ENCODE peak calls at places on chromosomes 6 and 20, in eight cellular contexts. One of them, this sample, is unnamed.

GRCh38 chr6:163717106-163717764 is 302.7 kb downstream of the QKI start:
- DNase-seq in tibial artery: no peak
- DNase-seq in cardiac muscle cell: no peak
- DNase-seq in kidney: no peak
- DNase-seq in body of pancreas: no peak
- DNase-seq in CD8-positive, alpha-beta T cell: no peak
- DNase-seq in aorta: no peak
- DNase-seq in thyroid gland: no peak
- DNase-seq in this sample: no peak

GRCh38 chr20:25236450-25237304 is 11.2 kb upstream of the PYGB start:
- DNase-seq in tibial artery: peak; percentile 65
- DNase-seq in cardiac muscle cell: no peak
- DNase-seq in kidney: no peak
- DNase-seq in body of pancreas: no peak
- DNase-seq in CD8-positive, alpha-beta T cell: no peak
- DNase-seq in aorta: no peak
- DNase-seq in thyroid gland: no peak
- DNase-seq in this sample: no peak

GRCh38 chr20:30963591-30963990 is 293.9 kb upstream of the DEFB115 start:
- DNase-seq in tibial artery: no peak
- DNase-seq in cardiac muscle cell: no peak
- DNase-seq in kidney: no peak
- DNase-seq in body of pancreas: no peak
- DNase-seq in CD8-positive, alpha-beta T cell: no peak
- DNase-seq in aorta: no peak
- DNase-seq in thyroid gland: no peak
- DNase-seq in this sample: no peak

GRCh38 chr20:46371656-46372055 is 34.8 kb downstream of the ELMO2 start:
- DNase-seq in tibial artery: no peak
- DNase-seq in cardiac muscle cell: peak; percentile 78
- DNase-seq in kidney: no peak
- DNase-seq in body of pancreas: no peak
- DNase-seq in CD8-positive, alpha-beta T cell: no peak
- DNase-seq in aorta: no peak
- DNase-seq in thyroid gland: no peak
- DNase-seq in this sample: no peak

GRCh38 chr20:16035576-16035975 is 537.7 kb downstream of the KIF16B start:
- DNase-seq in tibial artery: no peak
- DNase-seq in cardiac muscle cell: no peak
- DNase-seq in kidney: no peak
- DNase-seq in body of pancreas: no peak
- DNase-seq in CD8-positive, alpha-beta T cell: no peak
- DNase-seq in aorta: no peak
- DNase-seq in thyroid gland: no peak
- DNase-seq in this sample: no peak

GRCh38 chr6:46331461-46331860 is 159.8 kb downstream of the RCAN2 start:
- DNase-seq in tibial artery: no peak
- DNase-seq in cardiac muscle cell: peak; percentile 19
- DNase-seq in kidney: no peak
- DNase-seq in body of pancreas: no peak
- DNase-seq in CD8-positive, alpha-beta T cell: no peak
- DNase-seq in aorta: no peak
- DNase-seq in thyroid gland: no peak
- DNase-seq in this sample: no peak

GRCh38 chr20:52180167-52180840 is 11.3 kb downstream of the ZFP64 start:
- DNase-seq in tibial artery: no peak
- DNase-seq in cardiac muscle cell: no peak
- DNase-seq in kidney: no peak
- DNase-seq in body of pancreas: no peak
- DNase-seq in CD8-positive, alpha-beta T cell: no peak
- DNase-seq in aorta: no peak
- DNase-seq in thyroid gland: no peak
- DNase-seq in this sample: no peak

GRCh38 chr6:36546664-36546957 is 668 bp downstream of the STK38 start:
- DNase-seq in tibial artery: no peak
- DNase-seq in cardiac muscle cell: no peak
- DNase-seq in kidney: no peak
- DNase-seq in body of pancreas: no peak
- DNase-seq in CD8-positive, alpha-beta T cell: no peak
- DNase-seq in aorta: no peak
- DNase-seq in thyroid gland: no peak
- DNase-seq in this sample: no peak

GRCh38 chr20:9126527-9126926 is 57.6 kb downstream of the PLCB4 start:
- DNase-seq in tibial artery: no peak
- DNase-seq in cardiac muscle cell: no peak
- DNase-seq in kidney: no peak
- DNase-seq in body of pancreas: no peak
- DNase-seq in CD8-positive, alpha-beta T cell: no peak
- DNase-seq in aorta: no peak
- DNase-seq in thyroid gland: no peak
- DNase-seq in this sample: no peak

GRCh38 chr6:107106165-107106564 is 9.2 kb downstream of the BEND3 start:
- DNase-seq in tibial artery: no peak
- DNase-seq in cardiac muscle cell: no peak
- DNase-seq in kidney: no peak
- DNase-seq in body of pancreas: no peak
- DNase-seq in CD8-positive, alpha-beta T cell: no peak
- DNase-seq in aorta: no peak
- DNase-seq in thyroid gland: no peak
- DNase-seq in this sample: no peak

GRCh38 chr6:26389349-26389799 is 6.5 kb downstream of the BTN2A2 start:
- DNase-seq in tibial artery: no peak
- DNase-seq in cardiac muscle cell: peak; percentile 54
- DNase-seq in kidney: no peak
- DNase-seq in body of pancreas: no peak
- DNase-seq in CD8-positive, alpha-beta T cell: no peak
- DNase-seq in aorta: no peak
- DNase-seq in thyroid gland: no peak
- DNase-seq in this sample: no peak

GRCh38 chr6:106693343-106693742 is 64.0 kb downstream of the QRSL1 start:
- DNase-seq in tibial artery: no peak
- DNase-seq in cardiac muscle cell: no peak
- DNase-seq in kidney: no peak
- DNase-seq in body of pancreas: no peak
- DNase-seq in CD8-positive, alpha-beta T cell: no peak
- DNase-seq in aorta: no peak
- DNase-seq in thyroid gland: no peak
- DNase-seq in this sample: no peak

GRCh38 chr20:53608071-53608455 is 14.4 kb upstream of the ZNF217 start:
- DNase-seq in tibial artery: no peak
- DNase-seq in cardiac muscle cell: no peak
- DNase-seq in kidney: no peak
- DNase-seq in body of pancreas: no peak
- DNase-seq in CD8-positive, alpha-beta T cell: no peak
- DNase-seq in aorta: no peak
- DNase-seq in thyroid gland: no peak
- DNase-seq in this sample: no peak

GRCh38 chr6:109939654-109940053 is 38.5 kb upstream of the GPR6 start:
- DNase-seq in tibial artery: no peak
- DNase-seq in cardiac muscle cell: no peak
- DNase-seq in kidney: no peak
- DNase-seq in body of pancreas: no peak
- DNase-seq in CD8-positive, alpha-beta T cell: no peak
- DNase-seq in aorta: no peak
- DNase-seq in thyroid gland: no peak
- DNase-seq in this sample: no peak

GRCh38 chr20:35552914-35553313 is 11.0 kb downstream of the ERGIC3 start:
- DNase-seq in tibial artery: no peak
- DNase-seq in cardiac muscle cell: no peak
- DNase-seq in kidney: no peak
- DNase-seq in body of pancreas: no peak
- DNase-seq in CD8-positive, alpha-beta T cell: no peak
- DNase-seq in aorta: no peak
- DNase-seq in thyroid gland: no peak
- DNase-seq in this sample: no peak

GRCh38 chr6:30730611-30731435 is 10.7 kb downstream of the TUBB start:
- DNase-seq in tibial artery: peak; percentile 82
- DNase-seq in cardiac muscle cell: peak; percentile 51
- DNase-seq in kidney: peak; percentile 92
- DNase-seq in body of pancreas: peak; percentile 93
- DNase-seq in CD8-positive, alpha-beta T cell: peak; percentile 67
- DNase-seq in aorta: no peak
- DNase-seq in thyroid gland: peak; percentile 90
- DNase-seq in this sample: peak; percentile 79

GRCh38 chr6:169702640-169703246 is 817 bp downstream of the C6orf120 start:
- DNase-seq in tibial artery: no peak
- DNase-seq in cardiac muscle cell: no peak
- DNase-seq in kidney: no peak
- DNase-seq in body of pancreas: peak; percentile 29
- DNase-seq in CD8-positive, alpha-beta T cell: peak; percentile 12
- DNase-seq in aorta: no peak
- DNase-seq in thyroid gland: peak; percentile 25
- DNase-seq in this sample: peak; percentile 9

GRCh38 chr6:168033791-168034190 is 36.3 kb downstream of the KIF25 start:
- DNase-seq in tibial artery: no peak
- DNase-seq in cardiac muscle cell: no peak
- DNase-seq in kidney: no peak
- DNase-seq in body of pancreas: no peak
- DNase-seq in CD8-positive, alpha-beta T cell: no peak
- DNase-seq in aorta: no peak
- DNase-seq in thyroid gland: no peak
- DNase-seq in this sample: no peak

GRCh38 chr6:168035661-168036616 is 38.5 kb downstream of the KIF25 start:
- DNase-seq in tibial artery: no peak
- DNase-seq in cardiac muscle cell: peak; percentile 70
- DNase-seq in kidney: no peak
- DNase-seq in body of pancreas: no peak
- DNase-seq in CD8-positive, alpha-beta T cell: no peak
- DNase-seq in aorta: no peak
- DNase-seq in thyroid gland: no peak
- DNase-seq in this sample: no peak

GRCh38 chr6:168037242-168037641 is 39.8 kb downstream of the KIF25 start:
- DNase-seq in tibial artery: no peak
- DNase-seq in cardiac muscle cell: no peak
- DNase-seq in kidney: no peak
- DNase-seq in body of pancreas: no peak
- DNase-seq in CD8-positive, alpha-beta T cell: no peak
- DNase-seq in aorta: no peak
- DNase-seq in thyroid gland: no peak
- DNase-seq in this sample: no peak

GRCh38 chr6:168034537-168034936 is 37.1 kb downstream of the KIF25 start:
- DNase-seq in tibial artery: no peak
- DNase-seq in cardiac muscle cell: no peak
- DNase-seq in kidney: no peak
- DNase-seq in body of pancreas: no peak
- DNase-seq in CD8-positive, alpha-beta T cell: no peak
- DNase-seq in aorta: no peak
- DNase-seq in thyroid gland: no peak
- DNase-seq in this sample: no peak

GRCh38 chr6:168035098-168035660 is 37.7 kb downstream of the KIF25 start:
- DNase-seq in tibial artery: no peak
- DNase-seq in cardiac muscle cell: peak; percentile 94
- DNase-seq in kidney: peak; percentile 89
- DNase-seq in body of pancreas: peak; percentile 63
- DNase-seq in CD8-positive, alpha-beta T cell: no peak
- DNase-seq in aorta: peak; percentile 86
- DNase-seq in thyroid gland: peak; percentile 36
- DNase-seq in this sample: peak; percentile 24
- H3K4me1 ChIP-seq in tibial artery: peaks cover 8% of the 10 kb centered on the region
- H3K4me1 ChIP-seq in cardiac muscle cell: peaks cover 3% of the 10 kb centered on the region
- H3K4me1 ChIP-seq in kidney: peaks cover 8% of the 10 kb centered on the region
- H3K4me1 ChIP-seq in body of pancreas: peaks cover 11% of the 10 kb centered on the region
- H3K4me1 ChIP-seq in CD8-positive, alpha-beta T cell: no peaks in the 10 kb centered on the region
- H3K4me1 ChIP-seq in aorta: no peaks in the 10 kb centered on the region
- H3K4me1 ChIP-seq in thyroid gland: no peaks in the 10 kb centered on the region
- H3K4me1 ChIP-seq in this sample: no peaks in the 10 kb centered on the region

DNA sequence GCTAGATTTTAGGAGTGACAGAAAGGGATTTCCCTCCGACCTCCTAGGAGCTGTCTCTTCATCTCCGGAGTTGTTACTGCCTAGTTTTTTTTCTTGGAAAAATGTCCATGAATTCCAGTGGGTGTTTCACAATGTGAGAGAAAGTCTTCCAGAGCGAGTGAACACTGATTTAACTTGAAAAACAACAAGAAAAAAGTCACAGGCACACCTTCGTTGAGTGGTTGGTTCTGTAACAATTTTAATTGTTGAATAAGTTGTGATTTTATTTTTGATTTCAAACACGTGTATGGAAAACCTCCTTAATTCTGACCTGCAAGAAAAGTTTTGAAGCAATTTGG is 2.9 kb downstream of the TFAP2C start:
- DNase-seq in tibial artery: no peak
- DNase-seq in cardiac muscle cell: no peak
- DNase-seq in kidney: no peak
- DNase-seq in body of pancreas: no peak
- DNase-seq in CD8-positive, alpha-beta T cell: no peak
- DNase-seq in aorta: no peak
- DNase-seq in thyroid gland: no peak
- DNase-seq in this sample: no peak
- H3K4me1 ChIP-seq in tibial artery: peaks cover 42% of the 10 kb centered on the region
- H3K4me1 ChIP-seq in cardiac muscle cell: peaks cover 16% of the 10 kb centered on the region
- H3K4me1 ChIP-seq in kidney: no peaks in the 10 kb centered on the region
- H3K4me1 ChIP-seq in body of pancreas: peaks cover 39% of the 10 kb centered on the region
- H3K4me1 ChIP-seq in CD8-positive, alpha-beta T cell: peaks cover 5% of the 10 kb centered on the region
- H3K4me1 ChIP-seq in aorta: no peaks in the 10 kb centered on the region
- H3K4me1 ChIP-seq in thyroid gland: peaks cover 32% of the 10 kb centered on the region
- H3K4me1 ChIP-seq in this sample: no peaks in the 10 kb centered on the region

GRCh38 chr6:38157905-38158304 is 338.4 kb downstream of the ZFAND3 start:
- DNase-seq in tibial artery: no peak
- DNase-seq in cardiac muscle cell: no peak
- DNase-seq in kidney: no peak
- DNase-seq in body of pancreas: no peak
- DNase-seq in CD8-positive, alpha-beta T cell: no peak
- DNase-seq in aorta: no peak
- DNase-seq in thyroid gland: no peak
- DNase-seq in this sample: no peak

GRCh38 chr6:38156818-38157565 is 337.5 kb downstream of the ZFAND3 start:
- DNase-seq in tibial artery: no peak
- DNase-seq in cardiac muscle cell: no peak
- DNase-seq in kidney: no peak
- DNase-seq in body of pancreas: no peak
- DNase-seq in CD8-positive, alpha-beta T cell: no peak
- DNase-seq in aorta: no peak
- DNase-seq in thyroid gland: no peak
- DNase-seq in this sample: no peak

GRCh38 chr6:38160831-38161230 is 341.3 kb downstream of the ZFAND3 start:
- DNase-seq in tibial artery: no peak
- DNase-seq in cardiac muscle cell: no peak
- DNase-seq in kidney: no peak
- DNase-seq in body of pancreas: no peak
- DNase-seq in CD8-positive, alpha-beta T cell: no peak
- DNase-seq in aorta: peak; percentile 64
- DNase-seq in thyroid gland: no peak
- DNase-seq in this sample: no peak

GRCh38 chr6:38161331-38161730 is 341.8 kb downstream of the ZFAND3 start:
- DNase-seq in tibial artery: no peak
- DNase-seq in cardiac muscle cell: no peak
- DNase-seq in kidney: no peak
- DNase-seq in body of pancreas: no peak
- DNase-seq in CD8-positive, alpha-beta T cell: no peak
- DNase-seq in aorta: peak; percentile 61
- DNase-seq in thyroid gland: no peak
- DNase-seq in this sample: no peak

GRCh38 chr6:38158762-38159350 is 339.3 kb downstream of the ZFAND3 start:
- DNase-seq in tibial artery: no peak
- DNase-seq in cardiac muscle cell: no peak
- DNase-seq in kidney: no peak
- DNase-seq in body of pancreas: no peak
- DNase-seq in CD8-positive, alpha-beta T cell: no peak
- DNase-seq in aorta: no peak
- DNase-seq in thyroid gland: no peak
- DNase-seq in this sample: no peak
- H3K4me1 ChIP-seq in tibial artery: no peaks in the 10 kb centered on the region
- H3K4me1 ChIP-seq in cardiac muscle cell: no peaks in the 10 kb centered on the region
- H3K4me1 ChIP-seq in kidney: peaks cover 4% of the 10 kb centered on the region
- H3K4me1 ChIP-seq in body of pancreas: peaks cover 3% of the 10 kb centered on the region
- H3K4me1 ChIP-seq in CD8-positive, alpha-beta T cell: no peaks in the 10 kb centered on the region
- H3K4me1 ChIP-seq in aorta: no peaks in the 10 kb centered on the region
- H3K4me1 ChIP-seq in thyroid gland: no peaks in the 10 kb centered on the region
- H3K4me1 ChIP-seq in this sample: no peaks in the 10 kb centered on the region

GRCh38 chr6:133337312-133337711 is 96.2 kb downstream of the EYA4 start:
- DNase-seq in tibial artery: no peak
- DNase-seq in cardiac muscle cell: peak; percentile 11
- DNase-seq in kidney: no peak
- DNase-seq in body of pancreas: no peak
- DNase-seq in CD8-positive, alpha-beta T cell: no peak
- DNase-seq in aorta: no peak
- DNase-seq in thyroid gland: no peak
- DNase-seq in this sample: no peak
- H3K4me1 ChIP-seq in tibial artery: no peaks in the 10 kb centered on the region
- H3K4me1 ChIP-seq in cardiac muscle cell: no peaks in the 10 kb centered on the region
- H3K4me1 ChIP-seq in kidney: no peaks in the 10 kb centered on the region
- H3K4me1 ChIP-seq in body of pancreas: peaks cover 4% of the 10 kb centered on the region
- H3K4me1 ChIP-seq in CD8-positive, alpha-beta T cell: no peaks in the 10 kb centered on the region
- H3K4me1 ChIP-seq in aorta: no peaks in the 10 kb centered on the region
- H3K4me1 ChIP-seq in thyroid gland: no peaks in the 10 kb centered on the region
- H3K4me1 ChIP-seq in this sample: no peaks in the 10 kb centered on the region